ENCODE peak calls at places on chromosomes 6 and 20, in nine cellular contexts. Q, C, G, Z, I, T, M, D and B are unnamed samples.
A peak's percentile ranks its signal among the peaks of the same experiment; 100 is the strongest.

GRCh38 chr20:13401596-13401995 is 180.5 kb downstream of the ISM1 start:
- DNase-seq in Q (no peak), C (no peak), G (no peak), Z (no peak), I (no peak), T (no peak), M (no peak), D (no peak), B (no peak)

GRCh38 chr20:1363522-1363921 is 29.3 kb downstream of the FKBP1A start:
- DNase-seq in Q (no peak), C (no peak), G (no peak), Z (no peak), I (no peak), T (no peak), M (no peak), D (no peak), B (no peak)

GRCh38 chr20:4444404-4444803 is 277.3 kb upstream of the PRND start:
- DNase-seq in Q (no peak), C (no peak), G (no peak), Z (no peak), I (no peak), T (no peak), M (no peak), D (no peak), B (no peak)

GRCh38 chr6:3289664-3290055 is 30.9 kb downstream of the PSMG4 start:
- DNase-seq in Q (no peak), C (no peak), G (no peak), Z (no peak), I (no peak), T (no peak), M (no peak), D (no peak), B (no peak)

GRCh38 chr6:131840936-131841583 is 33.2 kb downstream of the ENPP1 start:
- DNase-seq in Q (no peak), C (no peak), G (no peak), Z (no peak), I (no peak), T (no peak), M (no peak), D (no peak), B (no peak)

GRCh38 chr20:33551778-33552177 is 61.9 kb downstream of the CBFA2T2 start:
- DNase-seq in Q (no peak), C (no peak), G (no peak), Z (no peak), I (no peak), T (no peak), M (no peak), D (no peak), B (no peak)

GRCh38 chr6:91340998-91341397 is 754.1 kb upstream of the MAP3K7 start:
- DNase-seq in Q (no peak), C (no peak), G (no peak), Z (no peak), I (no peak), T (no peak), M (no peak), D (no peak), B (no peak)

GRCh38 chr6:27706431-27706830 is 205.8 kb downstream of the OR2B2 start:
- DNase-seq in Q (no peak), C (no peak), G (no peak), Z (no peak), I (no peak), T (no peak), M (no peak), D (no peak), B (no peak)

GRCh38 chr20:17059465-17059864 is 167.4 kb upstream of the PCSK2 start:
- DNase-seq in Q (no peak), C (peak; percentile 8), G (no peak), Z (no peak), I (no peak), T (peak; percentile 34), M (no peak), D (no peak), B (no peak)

GRCh38 chr6:36126553-36127458 is 3.5 kb upstream of the MAPK13 start:
- DNase-seq in Q (no peak), C (no peak), G (no peak), Z (no peak), I (no peak), T (no peak), M (no peak), D (no peak), B (no peak)

GRCh38 chr6:170053966-170054661 is 236.8 kb downstream of the DLL1 start:
- DNase-seq in Q (no peak), C (no peak), G (no peak), Z (no peak), I (no peak), T (no peak), M (no peak), D (no peak), B (no peak)

GRCh38 chr6:84026721-84027164 is 6.8 kb upstream of the MRAP2 start:
- DNase-seq in Q (no peak), C (no peak), G (no peak), Z (no peak), I (no peak), T (no peak), M (no peak), D (no peak), B (no peak)

GRCh38 chr20:59123011-59123676 is 40.5 kb upstream of the ZNF831 start:
- DNase-seq in Q (peak; percentile 46), C (no peak), G (no peak), Z (no peak), I (peak; percentile 31), T (no peak), M (peak; percentile 19), D (no peak), B (no peak)

GRCh38 chr6:103983860-103984259 is 875.9 kb downstream of the HACE1 start:
- DNase-seq in Q (no peak), C (no peak), G (no peak), Z (no peak), I (no peak), T (no peak), M (no peak), D (no peak), B (no peak)

GRCh38 chr20:38290829-38291581 is 13.0 kb upstream of the BPI start:
- DNase-seq in Q (no peak), C (peak; percentile 96), G (no peak), Z (peak; percentile 59), I (no peak), T (no peak), M (no peak), D (no peak), B (no peak)

GRCh38 chr6:101830501-101831031 is 437.1 kb downstream of the GRIK2 start:
- DNase-seq in Q (no peak), C (no peak), G (no peak), Z (no peak), I (no peak), T (no peak), M (no peak), D (no peak), B (no peak)

GRCh38 chr6:147054158-147054557 is 150.1 kb upstream of the STXBP5 start:
- DNase-seq in Q (no peak), C (no peak), G (no peak), Z (no peak), I (no peak), T (no peak), M (no peak), D (no peak), B (no peak)

GRCh38 chr20:44314870-44315269 is 3.9 kb upstream of the FITM2 start:
- DNase-seq in Q (no peak), C (no peak), G (no peak), Z (no peak), I (no peak), T (no peak), M (no peak), D (no peak), B (no peak)

GRCh38 chr20:22732751-22733150 is 148.4 kb upstream of the FOXA2 start:
- DNase-seq in Q (no peak), C (no peak), G (no peak), Z (no peak), I (no peak), T (no peak), M (no peak), D (no peak), B (no peak)